ENCODE peak calls at places on chromosomes 4 and X, in ten cellular contexts. M is tibial nerve, E is body of pancreas, J is HCT116, C is H54, N is transverse colon, V is lower leg skin, L is spleen, A is suprapubic skin, P is prostate gland. S is an unnamed sample.

GRCh38 chrX:17590892-17591740 is 146.2 kb upstream of the SCML1 start:
- DNase-seq in M (peak; percentile 29), E (peak; percentile 54), J (peak; percentile 49), C (no peak), N (peak; percentile 59), V (peak; percentile 48), L (no peak), A (no peak), P (peak; percentile 26), S (peak; percentile 83)

GRCh38 chrX:24662344-24662743 is 15.2 kb upstream of the PCYT1B start:
- DNase-seq in M (no peak), E (no peak), J (no peak), C (no peak), N (no peak), V (no peak), L (no peak), A (no peak), P (no peak), S (no peak)

GRCh38 chrX:130091976-130092522 is 18.2 kb downstream of the ELF4 start:
- DNase-seq in M (no peak), E (no peak), J (no peak), C (no peak), N (peak; percentile 83), V (no peak), L (peak; percentile 97), A (no peak), P (no peak), S (no peak)

GRCh38 chr4:158277558-158277957 is 67.3 kb downstream of the TMEM144 start:
- DNase-seq in M (no peak), E (no peak), J (no peak), C (no peak), N (no peak), V (no peak), L (no peak), A (no peak), P (no peak), S (no peak)

GRCh38 chr4:184417802-184418511 is 56.4 kb downstream of the IRF2 start:
- DNase-seq in M (no peak), E (no peak), J (peak; percentile 51), C (peak; percentile 54), N (no peak), V (no peak), L (no peak), A (no peak), P (peak; percentile 88), S (no peak)

GRCh38 chr4:172736046-172736445 is 432.6 kb upstream of the GALNT7 start:
- DNase-seq in M (no peak), E (no peak), J (no peak), C (no peak), N (no peak), V (no peak), L (no peak), A (no peak), P (no peak), S (no peak)

GRCh38 chr4:109174224-109174953 is 128.1 kb downstream of the COL25A1 start:
- DNase-seq in M (no peak), E (no peak), J (no peak), C (no peak), N (no peak), V (no peak), L (no peak), A (no peak), P (no peak), S (no peak)

GRCh38 chr4:71415491-71415890 is 76.7 kb downstream of the SLC4A4 start:
- DNase-seq in M (no peak), E (no peak), J (no peak), C (no peak), N (no peak), V (no peak), L (no peak), A (no peak), P (no peak), S (no peak)

GRCh38 chr4:156830356-156830755 is 141.2 kb downstream of the PDGFC start:
- DNase-seq in M (no peak), E (no peak), J (no peak), C (peak; percentile 6), N (no peak), V (no peak), L (no peak), A (no peak), P (no peak), S (no peak)

GRCh38 chrX:85111347-85111746 is 107.7 kb downstream of the APOOL start:
- DNase-seq in M (no peak), E (no peak), J (no peak), C (no peak), N (no peak), V (no peak), L (no peak), A (no peak), P (no peak), S (no peak)

GRCh38 chr4:5958199-5958735 is 60.0 kb downstream of the C4orf50 start:
- DNase-seq in M (no peak), E (no peak), J (no peak), C (no peak), N (no peak), V (no peak), L (no peak), A (peak; percentile 67), P (no peak), S (no peak)

GRCh38 chr4:78320353-78320935 is 231.1 kb upstream of the ANXA3 start:
- DNase-seq in M (no peak), E (no peak), J (no peak), C (no peak), N (no peak), V (no peak), L (no peak), A (no peak), P (no peak), S (no peak)

GRCh38 chr4:52076731-52077130 is 25.6 kb downstream of the SPATA18 start:
- DNase-seq in M (no peak), E (no peak), J (no peak), C (no peak), N (no peak), V (no peak), L (peak; percentile 65), A (no peak), P (no peak), S (no peak)

GRCh38 chr4:2084316-2084715 is 25.2 kb downstream of the NAT8L start:
- DNase-seq in M (no peak), E (no peak), J (no peak), C (no peak), N (peak; percentile 2), V (no peak), L (peak; percentile 60), A (peak; percentile 53), P (no peak), S (peak; percentile 43)

GRCh38 chrX:20173856-20174255 is 32.2 kb upstream of the EIF1AX start:
- DNase-seq in M (no peak), E (no peak), J (no peak), C (no peak), N (no peak), V (no peak), L (no peak), A (no peak), P (no peak), S (no peak)

GRCh38 chr4:102760645-102761477 is at the start of gene MANBA:
- DNase-seq in M (peak; percentile 71), E (peak; percentile 87), J (peak; percentile 56), C (peak; percentile 69), N (peak; percentile 90), V (peak; percentile 70), L (peak; percentile 99), A (peak; percentile 90), P (peak; percentile 77), S (peak; percentile 90)
- TF ChIP-seq POLR2A in M (peak; percentile 65), E (peak; percentile 78), J (peak; percentile 51), C (peak; percentile 70), N (peak; percentile 74), V (no peak), L (peak; percentile 37), A (peak; percentile 51), P (peak; percentile 89), S (peak; percentile 32)

GRCh38 chr4:40299704-40300336 is 35.3 kb upstream of the CHRNA9 start:
- DNase-seq in M (no peak), E (no peak), J (no peak), C (no peak), N (no peak), V (no peak), L (no peak), A (no peak), P (no peak), S (no peak)

GRCh38 chr4:40303751-40304150 is 31.4 kb upstream of the CHRNA9 start:
- DNase-seq in M (no peak), E (no peak), J (no peak), C (no peak), N (no peak), V (no peak), L (no peak), A (no peak), P (no peak), S (no peak)

GRCh38 chr4:40300371-40301162 is 34.6 kb upstream of the CHRNA9 start:
- DNase-seq in M (no peak), E (no peak), J (no peak), C (no peak), N (no peak), V (no peak), L (no peak), A (no peak), P (no peak), S (no peak)

GRCh38 chr4:40299126-40299525 is 36.0 kb upstream of the CHRNA9 start:
- DNase-seq in M (no peak), E (no peak), J (no peak), C (no peak), N (no peak), V (no peak), L (no peak), A (no peak), P (no peak), S (no peak)

DNA sequence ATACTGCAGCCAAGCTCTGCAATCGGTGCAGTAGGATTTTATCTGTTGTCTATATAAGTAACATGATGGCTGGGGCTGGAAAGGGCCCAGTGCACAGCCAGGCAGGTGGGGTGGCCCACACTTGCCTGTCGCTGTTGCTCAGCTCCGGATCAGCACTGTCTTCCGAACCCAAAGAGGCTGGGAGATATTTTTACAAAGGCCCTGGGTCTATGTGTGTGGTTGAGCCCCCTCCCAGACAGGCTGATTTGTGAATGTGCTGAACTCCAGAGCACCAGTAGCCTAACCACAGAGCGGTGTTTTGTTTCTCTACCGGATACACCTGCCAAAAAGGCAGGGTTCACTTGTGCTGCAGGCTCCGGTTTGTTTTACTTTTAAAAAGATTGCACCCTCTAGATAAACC is 33.5 kb upstream of the CHRNA9 start:
- DNase-seq in M (no peak), E (no peak), J (no peak), C (no peak), N (peak; percentile 64), V (no peak), L (peak; percentile 90), A (no peak), P (no peak), S (peak; percentile 47)
- TF ChIP-seq POLR2A in M (no peak), E (no peak), J (no peak), C (no peak), N (no peak), V (no peak), L (peak; percentile 29), A (no peak), P (no peak), S (no peak)

GRCh38 chrX:15579778-15580747 is 20.7 kb downstream of the ACE2 start:
- DNase-seq in M (no peak), E (peak; percentile 19), J (no peak), C (no peak), N (no peak), V (no peak), L (no peak), A (no peak), P (no peak), S (no peak)
- TF ChIP-seq POLR2A in M (no peak), E (no peak), J (no peak), C (no peak), N (no peak), V (no peak), L (no peak), A (no peak), P (no peak), S (no peak)

GRCh38 chr4:163846008-163846407 is 351.5 kb downstream of the TMA16 start:
- DNase-seq in M (no peak), E (no peak), J (no peak), C (no peak), N (no peak), V (no peak), L (no peak), A (no peak), P (no peak), S (no peak)
- TF ChIP-seq POLR2A in M (no peak), E (no peak), J (no peak), C (no peak), N (no peak), V (no peak), L (no peak), A (no peak), P (no peak), S (no peak)

S was measured in sigmoid colon.